ENCODE peak calls at places on chromosomes 12 and 14, in eight cellular contexts. F is adrenal gland; Z is Panc1; J is cardiac fibroblast; O is left cardiac atrium; E is foreskin melanocyte; B is lower leg skin; V is effector memory CD8-positive, alpha-beta T cell. M is an unnamed sample.

GRCh38 chr14:101721951-101722661 is 39.4 kb upstream of the PPP2R5C start:
- DNase-seq in F (no peak), Z (no peak), J (peak; percentile 25), O (peak; percentile 48), E (peak; percentile 96), B (peak; percentile 88), V (peak; percentile 75), M (no peak)

GRCh38 chr12:19402743-19403400 is 36.4 kb upstream of the AEBP2 start:
- DNase-seq in F (no peak), Z (no peak), J (peak; percentile 61), O (no peak), E (peak; percentile 64), B (no peak), V (no peak), M (no peak)

GRCh38 chr12:21599143-21599999 is 5.3 kb downstream of the GYS2 start:
- DNase-seq in F (no peak), Z (no peak), J (no peak), O (no peak), E (no peak), B (no peak), V (no peak), M (no peak)

GRCh38 chr12:79883216-79883615 is 51.7 kb downstream of the PPP1R12A start:
- DNase-seq in F (no peak), Z (no peak), J (peak; percentile 64), O (no peak), E (no peak), B (no peak), V (no peak), M (no peak)

GRCh38 chr14:54174437-54174836 is 217.8 kb upstream of the BMP4 start:
- DNase-seq in F (no peak), Z (no peak), J (no peak), O (no peak), E (no peak), B (no peak), V (no peak), M (no peak)

GRCh38 chr12:93167841-93168492 is 209.8 kb upstream of the NUDT4 start:
- DNase-seq in F (no peak), Z (no peak), J (peak; percentile 25), O (no peak), E (peak; percentile 50), B (no peak), V (no peak), M (no peak)

GRCh38 chr14:61540931-61541330 is 154.4 kb upstream of the HIF1A start:
- DNase-seq in F (peak; percentile 8), Z (no peak), J (no peak), O (no peak), E (no peak), B (peak; percentile 57), V (no peak), M (no peak)

GRCh38 chr14:57182760-57183503 is 85.8 kb downstream of the EXOC5 start:
- DNase-seq in F (no peak), Z (no peak), J (peak; percentile 26), O (no peak), E (peak; percentile 13), B (no peak), V (no peak), M (no peak)

GRCh38 chr14:72812292-72812851 is 81.5 kb downstream of the DPF3 start:
- DNase-seq in F (no peak), Z (no peak), J (no peak), O (peak; percentile 74), E (no peak), B (no peak), V (no peak), M (peak; percentile 95)

GRCh38 chr14:30362369-30363218 is 196.4 kb upstream of the G2E3 start:
- DNase-seq in F (no peak), Z (no peak), J (no peak), O (no peak), E (no peak), B (no peak), V (no peak), M (no peak)

GRCh38 chr14:99972748-99973466 is 92.3 kb upstream of the EVL start:
- DNase-seq in F (no peak), Z (no peak), J (peak; percentile 28), O (no peak), E (no peak), B (no peak), V (no peak), M (no peak)

GRCh38 chr14:51189600-51190376 is 50.3 kb upstream of the TMX1 start:
- DNase-seq in F (no peak), Z (no peak), J (no peak), O (no peak), E (no peak), B (no peak), V (no peak), M (no peak)